ENCODE peak calls at places on chromosomes 3 and 15, in four cellular contexts. P, Y, L and M are unnamed samples.

GRCh38 chr3:31105438-31106077 is 211.1 kb upstream of the GADL1 start:
- ATAC-seq in P (no peak), Y (no peak), L (peak), M (no peak)

GRCh38 chr15:77327168-77327567 is 92.7 kb downstream of the PEAK1 start:
- ATAC-seq in P (no peak), Y (no peak), L (no peak), M (no peak)

GRCh38 chr3:70738310-70738681 is 425.9 kb upstream of the MDFIC2 start:
- ATAC-seq in P (no peak), Y (no peak), L (no peak), M (no peak)

GRCh38 chr3:127865941-127866340 is 43.6 kb upstream of the MGLL start:
- ATAC-seq in P (no peak), Y (peak), L (no peak), M (no peak)

GRCh38 chr3:195040094-195040493 is 230.9 kb downstream of the XXYLT1 start:
- ATAC-seq in P (peak), Y (no peak), L (no peak), M (no peak)

GRCh38 chr3:177145402-177145801 is 51.9 kb downstream of the TBL1XR1 start:
- ATAC-seq in P (peak), Y (no peak), L (no peak), M (no peak)

GRCh38 chr3:173725507-173725906 is 328.0 kb downstream of the NLGN1 start:
- ATAC-seq in P (no peak), Y (no peak), L (no peak), M (no peak)

GRCh38 chr15:90080818-90081382 is 21.4 kb downstream of the IDH2 start:
- ATAC-seq in P (peak), Y (no peak), L (no peak), M (peak)

GRCh38 chr15:57867970-57868791 is 161.7 kb downstream of the POLR2M start:
- ATAC-seq in P (no peak), Y (no peak), L (no peak), M (no peak)